ENCODE peak calls at places on chromosomes 2 and 18, in four cellular contexts. D is fibroblast of pulmonary artery; Y is stimulated activated naive CD4-positive, alpha-beta T cell; R is AG09319. E is an unnamed sample.

GRCh38 chr2:165952600-165953210 is 871 bp downstream of the TTC21B start:
- DNase-seq in D (peak; percentile 13), Y (no peak), R (no peak), E (peak; percentile 6)

GRCh38 chr18:70422061-70422965 is 133.5 kb downstream of the SOCS6 start:
- DNase-seq in D (peak; percentile 94), Y (no peak), R (peak; percentile 82), E (peak; percentile 83)

GRCh38 chr2:16476866-16477265 is 188.8 kb downstream of the CYRIA start:
- DNase-seq in D (no peak), Y (no peak), R (no peak), E (no peak)

GRCh38 chr2:234241656-234242445 is 191.3 kb downstream of the SPP2 start:
- DNase-seq in D (peak; percentile 44), Y (no peak), R (no peak), E (peak; percentile 51)

GRCh38 chr18:34697233-34697632 is 12.9 kb upstream of the DTNA start:
- DNase-seq in D (no peak), Y (no peak), R (no peak), E (no peak)

GRCh38 chr2:174153757-174154680 is 94.3 kb downstream of the OLA1 start:
- DNase-seq in D (peak; percentile 74), Y (no peak), R (peak; percentile 61), E (peak; percentile 10)

GRCh38 chr18:79935499-79935898 is 16.0 kb downstream of the SLC66A2 start:
- DNase-seq in D (no peak), Y (no peak), R (no peak), E (no peak)

GRCh38 chr2:108409768-108410167 is 32.0 kb downstream of the SULT1C4 start:
- DNase-seq in D (peak; percentile 11), Y (no peak), R (no peak), E (no peak)

GRCh38 chr2:49917654-49918053 is 763.3 kb upstream of the FSHR start:
- DNase-seq in D (no peak), Y (no peak), R (no peak), E (no peak)

GRCh38 chr2:224983719-224984388 is 58.4 kb downstream of the DOCK10 start:
- DNase-seq in D (peak; percentile 46), Y (no peak), R (no peak), E (no peak)

GRCh38 chr2:182666674-182667320 is 49.3 kb upstream of the DNAJC10 start:
- DNase-seq in D (peak; percentile 52), Y (no peak), R (no peak), E (no peak)

GRCh38 chr2:149885946-149886345 is 298.4 kb upstream of the MMADHC start:
- DNase-seq in D (no peak), Y (no peak), R (no peak), E (no peak)

GRCh38 chr2:176848844-176849243 is 363.8 kb upstream of the HNRNPA3 start:
- DNase-seq in D (no peak), Y (no peak), R (no peak), E (no peak)

GRCh38 chr2:63432373-63432772 is 155.9 kb downstream of the WDPCP start:
- DNase-seq in D (peak; percentile 61), Y (no peak), R (no peak), E (no peak)

GRCh38 chr2:232600053-232600773 is 33.2 kb upstream of the EFHD1 start:
- DNase-seq in D (no peak), Y (no peak), R (no peak), E (no peak)

GRCh38 chr2:84338069-84338468 is 121.0 kb downstream of the SUCLG1 start:
- DNase-seq in D (no peak), Y (no peak), R (peak; percentile 72), E (peak; percentile 81)

GRCh38 chr2:234491281-234491680 is 5.6 kb downstream of the ARL4C start:
- DNase-seq in D (no peak), Y (no peak), R (no peak), E (no peak)

E was measured in BJ.